ENCODE peak calls at places on chromosomes 5 and 9, in five cellular contexts. One of them, this sample, is unnamed.
A peak's percentile ranks its signal among the peaks of the same experiment; 100 is the strongest.

GRCh38 chr9:108844391-108844790 is 11.4 kb downstream of the ACTL7B start:
- DNase-seq in substantia nigra: no peak
- DNase-seq in amniotic stem cell: no peak
- DNase-seq in HTR-8/SVneo: no peak
- DNase-seq in left colon: no peak
- DNase-seq in this sample: no peak

GRCh38 chr5:84274585-84275468 is 109.9 kb downstream of the EDIL3 start:
- DNase-seq in HTR-8/SVneo: peak; percentile 23
- DNase-seq in left colon: peak; percentile 56
- DNase-seq in amniotic stem cell: no peak
- DNase-seq in substantia nigra: no peak
- DNase-seq in this sample: no peak

GRCh38 chr5:40521108-40521785 is 158.5 kb upstream of the PTGER4 start:
- DNase-seq in substantia nigra: no peak
- DNase-seq in amniotic stem cell: no peak
- DNase-seq in left colon: no peak
- DNase-seq in HTR-8/SVneo: no peak
- DNase-seq in this sample: no peak

GRCh38 chr5:178590141-178590923 is at the start of gene COL23A1:
- DNase-seq in left colon: peak; percentile 34
- DNase-seq in substantia nigra: no peak
- DNase-seq in amniotic stem cell: no peak
- DNase-seq in HTR-8/SVneo: peak; percentile 40
- DNase-seq in this sample: peak; percentile 68

GRCh38 chr5:158543539-158544387 is 556.0 kb downstream of the EBF1 start:
- DNase-seq in HTR-8/SVneo: no peak
- DNase-seq in substantia nigra: no peak
- DNase-seq in left colon: no peak
- DNase-seq in amniotic stem cell: peak; percentile 50
- DNase-seq in this sample: no peak

GRCh38 chr5:151023047-151023615 is 2.7 kb downstream of the GPX3 start:
- DNase-seq in HTR-8/SVneo: no peak
- DNase-seq in left colon: no peak
- DNase-seq in substantia nigra: no peak
- DNase-seq in amniotic stem cell: no peak
- DNase-seq in this sample: peak; percentile 82

GRCh38 chr5:83244516-83244915 is 167.2 kb downstream of the XRCC4 start:
- DNase-seq in amniotic stem cell: no peak
- DNase-seq in left colon: no peak
- DNase-seq in HTR-8/SVneo: no peak
- DNase-seq in substantia nigra: no peak
- DNase-seq in this sample: no peak

GRCh38 chr5:142287096-142287972 is 37.5 kb downstream of the SPRY4 start:
- DNase-seq in amniotic stem cell: no peak
- DNase-seq in substantia nigra: no peak
- DNase-seq in HTR-8/SVneo: no peak
- DNase-seq in left colon: no peak
- DNase-seq in this sample: no peak

GRCh38 chr5:35794688-35795375 is 61.9 kb upstream of the IL7R start:
- DNase-seq in substantia nigra: no peak
- DNase-seq in left colon: no peak
- DNase-seq in amniotic stem cell: no peak
- DNase-seq in HTR-8/SVneo: no peak
- DNase-seq in this sample: no peak

GRCh38 chr5:96254980-96255681 is 177.9 kb downstream of the PCSK1 start:
- DNase-seq in left colon: no peak
- DNase-seq in HTR-8/SVneo: peak; percentile 49
- DNase-seq in amniotic stem cell: peak; percentile 81
- DNase-seq in substantia nigra: no peak
- DNase-seq in this sample: no peak

GRCh38 chr5:50969207-50970145 is 303.0 kb downstream of the PARP8 start:
- DNase-seq in HTR-8/SVneo: no peak
- DNase-seq in left colon: peak; percentile 17
- DNase-seq in amniotic stem cell: no peak
- DNase-seq in substantia nigra: no peak
- DNase-seq in this sample: no peak

GRCh38 chr9:92947268-92948031 is at the start of gene FGD3:
- DNase-seq in left colon: peak; percentile 28
- DNase-seq in amniotic stem cell: no peak
- DNase-seq in HTR-8/SVneo: peak; percentile 25
- DNase-seq in substantia nigra: no peak
- DNase-seq in this sample: no peak

GRCh38 chr5:68154119-68154857 is 61.3 kb upstream of the PIK3R1 start:
- DNase-seq in substantia nigra: no peak
- DNase-seq in left colon: no peak
- DNase-seq in HTR-8/SVneo: no peak
- DNase-seq in amniotic stem cell: no peak
- DNase-seq in this sample: no peak

GRCh38 chr9:21661626-21662025 is 140.8 kb upstream of the MTAP start:
- DNase-seq in left colon: no peak
- DNase-seq in substantia nigra: no peak
- DNase-seq in HTR-8/SVneo: no peak
- DNase-seq in amniotic stem cell: no peak
- DNase-seq in this sample: no peak

GRCh38 chr9:88587182-88587581 is 52.2 kb downstream of the NXNL2 start:
- DNase-seq in left colon: peak; percentile 74
- DNase-seq in HTR-8/SVneo: no peak
- DNase-seq in substantia nigra: no peak
- DNase-seq in amniotic stem cell: no peak
- DNase-seq in this sample: no peak

GRCh38 chr5:72441861-72442540 is 65.2 kb downstream of the ZNF366 start:
- DNase-seq in amniotic stem cell: peak; percentile 84
- DNase-seq in left colon: no peak
- DNase-seq in substantia nigra: no peak
- DNase-seq in HTR-8/SVneo: peak; percentile 48
- DNase-seq in this sample: no peak

GRCh38 chr5:154214236-154215106 is 23.9 kb downstream of the GALNT10 start:
- DNase-seq in left colon: no peak
- DNase-seq in HTR-8/SVneo: peak; percentile 45
- DNase-seq in amniotic stem cell: peak; percentile 50
- DNase-seq in substantia nigra: no peak
- DNase-seq in this sample: no peak

GRCh38 chr9:87656485-87656884 is 69.4 kb upstream of the CTSL start:
- DNase-seq in substantia nigra: no peak
- DNase-seq in left colon: no peak
- DNase-seq in amniotic stem cell: peak; percentile 18
- DNase-seq in HTR-8/SVneo: no peak
- DNase-seq in this sample: no peak

GRCh38 chr5:89769975-89770374 is 639.6 kb downstream of the CETN3 start:
- DNase-seq in substantia nigra: no peak
- DNase-seq in amniotic stem cell: no peak
- DNase-seq in left colon: no peak
- DNase-seq in HTR-8/SVneo: no peak
- DNase-seq in this sample: no peak

GRCh38 chr9:121604242-121604641 is 47.2 kb upstream of the DAB2IP start:
- DNase-seq in substantia nigra: no peak
- DNase-seq in amniotic stem cell: no peak
- DNase-seq in HTR-8/SVneo: no peak
- DNase-seq in left colon: no peak
- DNase-seq in this sample: peak; percentile 3

GRCh38 chr9:88077071-88077617 is 61.1 kb downstream of the SPATA31C2 start:
- DNase-seq in amniotic stem cell: no peak
- DNase-seq in left colon: no peak
- DNase-seq in substantia nigra: no peak
- DNase-seq in HTR-8/SVneo: no peak
- DNase-seq in this sample: no peak

GRCh38 chr9:135279834-135280393 is 192.4 kb downstream of the OLFM1 start:
- DNase-seq in HTR-8/SVneo: no peak
- DNase-seq in left colon: no peak
- DNase-seq in substantia nigra: no peak
- DNase-seq in amniotic stem cell: no peak
- DNase-seq in this sample: no peak

GRCh38 chr5:132641241-132641723 is 16.7 kb upstream of the IL13 start:
- DNase-seq in HTR-8/SVneo: no peak
- DNase-seq in amniotic stem cell: no peak
- DNase-seq in left colon: no peak
- DNase-seq in substantia nigra: no peak
- DNase-seq in this sample: no peak

GRCh38 chr9:129118799-129119198 is 7.6 kb downstream of the PTPA start:
- DNase-seq in amniotic stem cell: no peak
- DNase-seq in HTR-8/SVneo: no peak
- DNase-seq in left colon: no peak
- DNase-seq in substantia nigra: no peak
- DNase-seq in this sample: no peak

This sample was measured in K562.